ENCODE peak calls at places on chromosomes 7 and 10, in eight cellular contexts. E is mesothelial cell of epicardium, S is dorsolateral prefrontal cortex, D is astrocyte, K is epithelial cell of esophagus, Z is hepatocyte, Q is GM12864, H is sigmoid colon. M is an unnamed sample.

GRCh38 chr7:158123214-158123613 is 464.4 kb downstream of the PTPRN2 start:
- DNase-seq in E (no peak), S (no peak), D (no peak), K (no peak), Z (no peak), Q (no peak), H (peak; percentile 15), M (no peak)

GRCh38 chr7:145016068-145016467 is 180.2 kb upstream of the TPK1 start:
- DNase-seq in E (no peak), S (no peak), D (no peak), K (peak; percentile 26), Z (no peak), Q (no peak), H (no peak), M (no peak)

GRCh38 chr7:67738958-67739357 is 742.3 kb downstream of the TYW1 start:
- DNase-seq in E (no peak), S (no peak), D (no peak), K (no peak), Z (peak; percentile 65), Q (no peak), H (peak; percentile 73), M (no peak)

GRCh38 chr10:74036474-74036873 is 38.6 kb downstream of the VCL start:
- DNase-seq in E (no peak), S (no peak), D (no peak), K (no peak), Z (no peak), Q (no peak), H (no peak), M (no peak)

GRCh38 chr10:119658274-119658673 is 7.1 kb downstream of the BAG3 start:
- DNase-seq in E (no peak), S (peak; percentile 52), D (peak; percentile 89), K (peak; percentile 95), Z (peak; percentile 92), Q (no peak), H (peak; percentile 97), M (no peak)

GRCh38 chr7:147432068-147432467 is 1158.5 kb upstream of the C7orf33 start:
- DNase-seq in E (no peak), S (peak; percentile 36), D (no peak), K (no peak), Z (peak; percentile 29), Q (no peak), H (no peak), M (no peak)

GRCh38 chr10:131126321-131127121 is 185.0 kb downstream of the TCERG1L start:
- DNase-seq in E (no peak), S (no peak), D (no peak), K (peak; percentile 5), Z (no peak), Q (no peak), H (no peak), M (no peak)

GRCh38 chr10:63383141-63383540 is 82.6 kb downstream of the JMJD1C start:
- DNase-seq in E (no peak), S (no peak), D (no peak), K (no peak), Z (no peak), Q (no peak), H (no peak), M (no peak)

GRCh38 chr10:115951242-115951641 is 321.8 kb downstream of the GFRA1 start:
- DNase-seq in E (no peak), S (no peak), D (peak; percentile 10), K (no peak), Z (no peak), Q (no peak), H (no peak), M (no peak)

GRCh38 chr7:128738570-128739047 is 550 bp upstream of the CALU start:
- DNase-seq in E (no peak), S (peak; percentile 38), D (no peak), K (no peak), Z (no peak), Q (no peak), H (no peak), M (no peak)

GRCh38 chr7:26990268-26990667 is 105.5 kb downstream of the HOXA1 start:
- DNase-seq in E (no peak), S (no peak), D (peak; percentile 22), K (peak; percentile 59), Z (no peak), Q (no peak), H (no peak), M (no peak)

GRCh38 chr10:121078672-121079102 is 227.5 kb downstream of the WDR11 start:
- DNase-seq in E (peak; percentile 77), S (no peak), D (peak; percentile 56), K (peak; percentile 100), Z (peak; percentile 60), Q (no peak), H (no peak), M (no peak)

GRCh38 chr10:69043931-69044531 is 43.9 kb upstream of the SRGN start:
- DNase-seq in E (no peak), S (no peak), D (no peak), K (no peak), Z (no peak), Q (no peak), H (no peak), M (no peak)

GRCh38 chr10:62858364-62858763 is 42.2 kb upstream of the EGR2 start:
- DNase-seq in E (no peak), S (no peak), D (peak; percentile 81), K (no peak), Z (no peak), Q (no peak), H (no peak), M (no peak)

GRCh38 chr10:70354100-70354499 is 28.3 kb downstream of the LRRC20 start:
- DNase-seq in E (no peak), S (no peak), D (no peak), K (no peak), Z (no peak), Q (no peak), H (peak; percentile 27), M (no peak)

GRCh38 chr7:149245244-149245643 is 5.8 kb downstream of the ZNF212 start:
- DNase-seq in E (no peak), S (no peak), D (no peak), K (peak; percentile 36), Z (no peak), Q (no peak), H (no peak), M (no peak)

GRCh38 chr10:26555719-26556368 is 117.7 kb downstream of the APBB1IP start:
- DNase-seq in E (no peak), S (peak; percentile 26), D (peak; percentile 58), K (peak; percentile 86), Z (peak; percentile 75), Q (no peak), H (peak; percentile 85), M (no peak)

GRCh38 chr7:25059576-25059975 is 65.5 kb downstream of the CYCS start:
- DNase-seq in E (no peak), S (no peak), D (no peak), K (no peak), Z (no peak), Q (no peak), H (no peak), M (no peak)

GRCh38 chr10:17227367-17228080 is 517 bp upstream of the VIM start:
- DNase-seq in E (no peak), S (no peak), D (no peak), K (no peak), Z (no peak), Q (no peak), H (no peak), M (no peak)

GRCh38 chr10:17226891-17227303 is 1.1 kb upstream of the VIM start:
- DNase-seq in E (no peak), S (no peak), D (no peak), K (no peak), Z (no peak), Q (no peak), H (peak; percentile 64), M (no peak)

GRCh38 chr10:17229717-17229966 is 1.6 kb downstream of the VIM start:
- DNase-seq in E (no peak), S (no peak), D (no peak), K (no peak), Z (no peak), Q (no peak), H (no peak), M (no peak)

GRCh38 chr10:17229016-17229716 is 1.1 kb downstream of the VIM start:
- DNase-seq in E (peak; percentile 77), S (peak; percentile 28), D (peak; percentile 81), K (peak; percentile 58), Z (peak; percentile 88), Q (no peak), H (peak; percentile 97), M (peak; percentile 78)

GRCh38 chr10:17228081-17229015 is at the start of gene VIM:
- DNase-seq in E (peak; percentile 69), S (no peak), D (peak; percentile 94), K (peak; percentile 93), Z (peak; percentile 90), Q (peak; percentile 74), H (peak; percentile 98), M (peak; percentile 82)
- TF ChIP-seq CTCF in E (no peak), S (no peak), D (no peak), K (no peak), Z (no peak), Q (no peak), H (no peak), M (no peak)

DNA sequence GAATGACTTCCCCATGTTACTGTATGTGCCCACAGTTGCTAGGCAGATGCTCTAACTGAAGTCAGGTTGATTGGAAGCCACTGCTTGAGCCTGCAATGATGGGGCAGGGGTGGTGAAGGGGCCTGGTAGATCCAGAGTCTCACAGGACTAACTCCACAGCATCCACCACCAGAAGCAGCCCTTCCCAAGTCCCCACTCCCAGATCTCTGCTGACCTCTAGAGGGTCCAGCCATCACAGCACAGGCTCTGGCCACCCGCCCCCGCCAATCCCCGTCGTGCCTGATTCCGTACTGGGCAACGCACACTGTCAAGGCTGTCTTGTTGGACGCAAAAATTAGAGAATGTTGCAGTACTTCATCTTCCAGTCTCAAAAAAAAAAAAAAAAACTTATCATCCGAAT is 136.8 kb upstream of the PDE1C start:
- DNase-seq in E (no peak), S (no peak), D (peak; percentile 11), K (no peak), Z (peak; percentile 35), Q (no peak), H (no peak), M (no peak)
- TF ChIP-seq CTCF in E (no peak), S (peak; percentile 41), D (peak; percentile 46), K (peak; percentile 10), Z (peak; percentile 35), Q (no peak), H (no peak), M (no peak)

DNA sequence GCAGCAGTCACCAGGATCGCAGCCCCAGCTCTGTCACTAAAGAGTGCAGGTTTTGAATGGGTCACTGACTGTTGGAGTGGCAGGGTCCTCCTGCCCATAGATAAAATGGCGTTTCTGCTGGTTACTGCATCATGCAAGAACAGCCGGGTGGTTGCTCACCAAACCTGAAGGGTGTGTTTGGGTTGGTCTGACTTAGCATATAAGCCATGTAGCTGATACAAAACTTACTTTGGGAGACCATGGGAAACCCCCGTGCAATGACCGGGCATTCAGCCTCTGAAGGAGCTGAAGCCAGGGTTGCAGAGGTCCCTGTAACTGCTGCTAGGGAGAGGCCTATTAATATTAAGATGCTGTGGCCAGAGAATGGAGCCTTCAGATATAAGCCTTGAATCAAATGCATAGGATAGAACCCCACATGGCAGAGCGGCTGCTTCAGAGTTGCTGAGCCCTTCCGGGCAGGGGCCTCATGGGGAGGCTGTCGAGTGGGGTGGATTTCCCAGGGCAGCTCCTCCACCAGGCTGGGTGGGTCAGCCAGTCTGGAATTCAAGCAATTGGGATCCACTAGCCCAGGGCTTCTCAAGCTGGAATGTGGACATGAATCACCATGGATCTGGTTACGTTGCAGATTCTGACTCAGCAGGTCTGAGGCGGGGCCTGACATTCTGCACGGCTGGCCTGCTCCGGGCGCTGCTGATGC is 70.9 kb upstream of the CTBP2 start:
- DNase-seq in E (peak; percentile 42), S (no peak), D (peak; percentile 96), K (peak; percentile 98), Z (peak; percentile 64), Q (no peak), H (no peak), M (no peak)
- TF ChIP-seq CTCF in E (no peak), S (no peak), D (no peak), K (no peak), Z (no peak), Q (no peak), H (no peak), M (no peak)

GRCh38 chr7:138064856-138065357 is 11.4 kb upstream of the AKR1D1 start:
- DNase-seq in E (no peak), S (no peak), D (no peak), K (peak; percentile 27), Z (peak; percentile 70), Q (no peak), H (no peak), M (no peak)
- TF ChIP-seq CTCF in E (no peak), S (no peak), D (no peak), K (no peak), Z (no peak), Q (no peak), H (no peak), M (no peak)